ENCODE peak calls at places on chromosomes 4 and X, in nine cellular contexts. G, W, A, L, H, T, O, V and D are unnamed samples.
A peak's percentile ranks its signal among the peaks of the same experiment; 100 is the strongest.

GRCh38 chr4:19214591-19214990 is 1037.1 kb upstream of the SLIT2 start:
- DNase-seq in G (no peak), W (no peak), A (peak; percentile 10), L (no peak), H (no peak), T (no peak), O (no peak), V (no peak), D (no peak)

GRCh38 chrX:50913520-50913919 is 3.0 kb downstream of the BMP15 start:
- DNase-seq in G (no peak), W (no peak), A (no peak), L (no peak), H (no peak), T (no peak), O (no peak), V (no peak), D (no peak)

GRCh38 chrX:47189906-47190305 is 3.7 kb upstream of the UBA1 start:
- DNase-seq in G (no peak), W (no peak), A (no peak), L (no peak), H (no peak), T (no peak), O (no peak), V (peak; percentile 15), D (no peak)

GRCh38 chrX:44872319-44872816 is 620 bp upstream of the KDM6A start:
- DNase-seq in G (no peak), W (peak; percentile 76), A (peak; percentile 62), L (no peak), H (no peak), T (no peak), O (no peak), V (no peak), D (no peak)

GRCh38 chrX:103363046-103363445 is 6.7 kb downstream of the TCEAL9 start:
- DNase-seq in G (no peak), W (no peak), A (no peak), L (no peak), H (no peak), T (no peak), O (no peak), V (no peak), D (no peak)

GRCh38 chrX:88937616-88938015 is 190.6 kb downstream of the CPXCR1 start:
- DNase-seq in G (no peak), W (no peak), A (no peak), L (no peak), H (no peak), T (no peak), O (no peak), V (no peak), D (no peak)

GRCh38 chr4:38119663-38120374 is 159.6 kb downstream of the PTTG2 start:
- DNase-seq in G (peak; percentile 79), W (no peak), A (peak; percentile 53), L (peak; percentile 52), H (no peak), T (no peak), O (no peak), V (peak; percentile 67), D (no peak)

GRCh38 chrX:18146954-18147353 is 73.7 kb downstream of the BEND2 start:
- DNase-seq in G (no peak), W (no peak), A (peak; percentile 57), L (no peak), H (no peak), T (no peak), O (peak; percentile 47), V (no peak), D (no peak)

GRCh38 chrX:50723006-50723405 is 91.0 kb downstream of the SHROOM4 start:
- DNase-seq in G (no peak), W (no peak), A (no peak), L (no peak), H (no peak), T (no peak), O (no peak), V (no peak), D (no peak)

GRCh38 chr4:189773909-189774308 is 166.8 kb upstream of the FRG1 start:
- DNase-seq in G (no peak), W (no peak), A (peak; percentile 27), L (no peak), H (no peak), T (no peak), O (no peak), V (no peak), D (no peak)

GRCh38 chrX:84168574-84168973 is 19.4 kb downstream of the RPS6KA6 start:
- DNase-seq in G (no peak), W (no peak), A (no peak), L (no peak), H (no peak), T (no peak), O (no peak), V (no peak), D (no peak)

GRCh38 chr4:7469023-7469422 is 34.3 kb upstream of the PSAPL1 start:
- DNase-seq in G (no peak), W (no peak), A (no peak), L (no peak), H (no peak), T (no peak), O (no peak), V (no peak), D (no peak)

GRCh38 chr4:2332201-2332975 is 70.5 kb upstream of the MXD4 start:
- DNase-seq in G (no peak), W (no peak), A (no peak), L (no peak), H (no peak), T (no peak), O (no peak), V (no peak), D (no peak)
- TF ChIP-seq CTCF in G (no peak), W (no peak), A (no peak), L (no peak), H (no peak), T (no peak), O (no peak), V (no peak), D (no peak)

DNA sequence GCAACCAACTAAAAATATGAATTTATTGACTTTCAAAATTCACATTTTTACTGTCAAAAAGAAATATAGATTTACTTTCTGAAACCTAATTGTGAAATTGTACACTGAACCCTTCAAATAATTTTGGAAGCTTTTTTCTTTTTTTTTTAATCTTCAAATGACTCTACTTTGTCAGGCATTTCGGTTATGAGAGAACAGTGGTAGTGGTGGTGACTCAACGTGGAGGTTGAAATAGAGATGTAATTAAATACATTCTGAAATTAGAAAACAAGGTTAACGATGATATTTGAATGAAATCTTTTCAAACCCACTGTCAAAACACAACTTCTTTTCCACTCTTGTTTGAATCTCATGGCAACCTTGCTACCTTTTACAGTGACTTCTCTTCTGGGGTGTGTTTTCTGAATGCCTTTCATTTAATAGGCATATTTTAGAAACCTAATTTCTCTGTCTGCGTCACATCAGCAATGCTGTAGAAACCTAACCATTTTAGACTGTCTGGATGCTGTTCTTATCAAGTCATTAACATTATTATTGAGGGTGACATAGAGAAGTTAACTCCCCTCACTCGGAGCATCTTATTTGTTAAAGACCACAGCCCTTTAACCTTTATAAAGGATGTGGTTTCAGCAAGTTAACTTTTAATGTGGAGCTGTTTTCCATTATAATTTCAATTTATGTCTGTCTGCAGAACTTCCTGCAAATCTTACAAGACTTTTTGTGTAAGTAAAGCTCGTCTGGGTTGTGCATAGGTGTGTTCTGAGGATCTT is 136.8 kb downstream of the PCDH7 start:
- DNase-seq in G (no peak), W (no peak), A (no peak), L (no peak), H (no peak), T (no peak), O (no peak), V (no peak), D (no peak)
- H3K27ac ChIP-seq in G (no peak overlapping the region), W (no peak overlapping the region), A (no peak overlapping the region), L (no peak overlapping the region), H (no peak overlapping the region), T (no peak overlapping the region), O (no peak overlapping the region), V (no peak overlapping the region), D (no peak overlapping the region)

DNA sequence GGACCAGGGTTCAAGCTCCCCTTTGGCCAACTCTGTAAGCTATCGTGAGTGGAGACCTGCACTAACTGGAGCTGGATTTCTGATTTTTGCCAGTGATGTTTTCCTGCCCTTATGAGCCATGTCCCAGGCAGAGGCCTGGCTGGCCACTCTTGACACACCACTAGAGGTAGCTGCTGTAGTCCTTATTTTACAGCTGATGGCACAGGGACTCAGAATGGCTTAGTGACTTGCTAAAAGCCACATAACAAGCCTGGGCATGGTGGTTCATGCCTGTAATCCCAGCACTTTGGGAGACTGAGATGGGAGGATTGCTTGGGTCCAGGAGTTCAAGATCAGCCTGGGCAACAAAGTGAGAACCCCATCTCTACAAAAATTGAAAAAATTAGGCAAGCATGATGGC is 33.4 kb downstream of the CYTL1 start:
- DNase-seq in G (no peak), W (no peak), A (no peak), L (no peak), H (no peak), T (no peak), O (no peak), V (no peak), D (no peak)
- TF ChIP-seq CTCF in G (no peak), W (no peak), A (peak; percentile 26), L (peak; percentile 30), H (no peak), T (no peak), O (peak; percentile 52), V (no peak), D (no peak)

GRCh38 chr4:173243321-173243720 is 74.7 kb downstream of the GALNT7 start:
- DNase-seq in G (no peak), W (no peak), A (peak; percentile 34), L (peak; percentile 39), H (no peak), T (no peak), O (no peak), V (no peak), D (no peak)
- H3K27ac ChIP-seq in G (no peak overlapping the region), W (no peak overlapping the region), A (peak overlapping the region; percentile 69), L (no peak overlapping the region), H (no peak overlapping the region), T (no peak overlapping the region), O (no peak overlapping the region), V (no peak overlapping the region), D (no peak overlapping the region)

GRCh38 chrX:53356186-53356585 is 66.3 kb downstream of the SMC1A start:
- DNase-seq in G (no peak), W (no peak), A (no peak), L (no peak), H (no peak), T (no peak), O (peak; percentile 72), V (no peak), D (no peak)

GRCh38 chrX:53362439-53362838 is 60.0 kb downstream of the SMC1A start:
- DNase-seq in G (no peak), W (no peak), A (no peak), L (no peak), H (no peak), T (no peak), O (no peak), V (no peak), D (no peak)

GRCh38 chrX:53354669-53355068 is 67.8 kb downstream of the SMC1A start:
- DNase-seq in G (no peak), W (no peak), A (no peak), L (no peak), H (no peak), T (no peak), O (no peak), V (no peak), D (no peak)

GRCh38 chrX:53357799-53358530 is 64.5 kb downstream of the SMC1A start:
- DNase-seq in G (no peak), W (no peak), A (peak; percentile 38), L (peak; percentile 8), H (no peak), T (no peak), O (no peak), V (no peak), D (no peak)
- TF ChIP-seq CTCF in G (no peak), W (no peak), A (no peak), L (no peak), H (no peak), T (no peak), O (no peak), V (no peak), D (no peak)